ENCODE peak calls at places on chromosome 12, in four cellular contexts. L is HFFc6; V is central memory CD4-positive, alpha-beta T cell; C is activated CD4-positive, alpha-beta T cell treated with anti-CD3 and anti-CD28 coated beads for 1 hour. G is an unnamed sample.

GRCh38 chr12:12508612-12509011 is 54.1 kb downstream of the DUSP16 start:
- DNase-seq in V (no peak), C (no peak), L (no peak), G (no peak)

GRCh38 chr12:2268478-2269286 is 215.9 kb downstream of the CACNA1C start:
- DNase-seq in L (peak; percentile 91), C (no peak), V (no peak), G (no peak)

GRCh38 chr12:105820407-105821140 is 318.2 kb downstream of the NUAK1 start:
- DNase-seq in V (no peak), L (peak; percentile 77), C (no peak), G (no peak)

GRCh38 chr12:53251477-53252348 is 16.4 kb upstream of the ESPL1 start:
- DNase-seq in C (peak; percentile 52), L (peak; percentile 56), V (peak; percentile 66), G (peak; percentile 75)

GRCh38 chr12:112380663-112381420 is 1.4 kb downstream of the HECTD4 start:
- DNase-seq in L (no peak), C (no peak), V (no peak), G (no peak)

GRCh38 chr12:13976880-13977279 is 4.5 kb downstream of the GRIN2B start:
- DNase-seq in V (no peak), L (no peak), C (no peak), G (no peak)

GRCh38 chr12:11642785-11643184 is 6.7 kb upstream of the ETV6 start:
- DNase-seq in L (no peak), C (no peak), V (no peak), G (no peak)

GRCh38 chr12:130162267-130162666 is at the start of gene FZD10:
- DNase-seq in V (no peak), C (no peak), L (no peak), G (no peak)

GRCh38 chr12:81610955-81611889 is 147.9 kb downstream of the PPFIA2 start:
- DNase-seq in C (no peak), V (no peak), L (no peak), G (no peak)

GRCh38 chr12:11833174-11833895 is 183.9 kb downstream of the ETV6 start:
- DNase-seq in C (no peak), L (no peak), V (no peak), G (no peak)

GRCh38 chr12:93745304-93745703 is 68.1 kb downstream of the CRADD start:
- DNase-seq in V (no peak), L (no peak), C (no peak), G (no peak)

GRCh38 chr12:97148941-97149559 is 242.0 kb downstream of the NEDD1 start:
- DNase-seq in V (peak; percentile 8), L (peak; percentile 10), C (peak; percentile 10), G (peak; percentile 23)

GRCh38 chr12:42960087-42960527 is 370.6 kb upstream of the PRICKLE1 start:
- DNase-seq in V (no peak), L (no peak), C (no peak), G (no peak)

GRCh38 chr12:58285551-58285950 is 344.2 kb downstream of the ATP23 start:
- DNase-seq in C (no peak), L (no peak), V (no peak), G (no peak)

GRCh38 chr12:57881035-57881973 is 34.8 kb upstream of the CTDSP2 start:
- DNase-seq in V (no peak), L (peak; percentile 91), C (no peak), G (no peak)

GRCh38 chr12:131928080-131928764 is 854 bp upstream of the PUS1 start:
- DNase-seq in L (no peak), C (no peak), V (no peak), G (no peak)

GRCh38 chr12:87329076-87329863 is 699.9 kb downstream of the C12orf50 start:
- DNase-seq in C (no peak), V (no peak), L (no peak), G (no peak)

GRCh38 chr12:75724913-75725312 is 213.5 kb upstream of the KRR1 start:
- DNase-seq in C (no peak), V (no peak), L (peak; percentile 80), G (no peak)

GRCh38 chr12:92866418-92866817 is 62.7 kb downstream of the EEA1 start:
- DNase-seq in L (no peak), V (no peak), C (no peak), G (no peak)

GRCh38 chr12:3530548-3530947 is 39.5 kb downstream of the PRMT8 start:
- DNase-seq in L (no peak), C (no peak), V (no peak), G (no peak)

GRCh38 chr12:3061129-3061857 is 15.9 kb upstream of the TSPAN9 start:
- DNase-seq in C (no peak), V (no peak), L (peak; percentile 78), G (no peak)

GRCh38 chr12:94404854-94405253 is 54.8 kb downstream of the CEP83 start:
- DNase-seq in V (no peak), C (no peak), L (no peak), G (no peak)

GRCh38 chr12:87317302-87317701 is 711.9 kb downstream of the C12orf50 start:
- DNase-seq in L (no peak), V (no peak), C (no peak), G (no peak)

GRCh38 chr12:131094831-131095805 is 141.4 kb downstream of the ADGRD1 start:
- DNase-seq in V (no peak), C (no peak), L (no peak), G (no peak)

GRCh38 chr12:103495158-103495782 is 498 bp downstream of the C12orf42 start:
- DNase-seq in L (no peak), C (peak; percentile 38), V (peak; percentile 29), G (no peak)

GRCh38 chr12:57614178-57614947 is 3.1 kb downstream of the ARHGEF25 start:
- DNase-seq in V (no peak), C (no peak), L (no peak), G (no peak)